ENCODE peak calls at places on chromosomes 3 and 15, in ten cellular contexts. C is Panc1, E is cardiac muscle cell, V is lung, P is osteoblast, G is breast epithelium, W is tibial nerve, Z is A549, A is choroid plexus epithelial cell, O is AG09309. H is an unnamed sample.

GRCh38 chr3:57696861-57697321 is 4.0 kb upstream of the DENND6A start:
- DNase-seq in C (no peak), E (no peak), V (no peak), P (peak; percentile 66), G (no peak), W (no peak), Z (no peak), A (no peak), O (peak; percentile 23), H (peak; percentile 57)

GRCh38 chr3:48556796-48557626 is at the start of gene PFKFB4:
- DNase-seq in C (peak; percentile 95), E (peak; percentile 99), V (peak; percentile 99), P (peak; percentile 100), G (peak; percentile 99), W (peak; percentile 98), Z (peak; percentile 91), A (peak; percentile 100), O (peak; percentile 95), H (peak; percentile 99)

GRCh38 chr3:148464246-148464645 is 233.5 kb upstream of the AGTR1 start:
- DNase-seq in C (no peak), E (no peak), V (no peak), P (no peak), G (no peak), W (no peak), Z (no peak), A (peak; percentile 33), O (no peak), H (no peak)

GRCh38 chr15:36595625-36596024 is 16.2 kb downstream of the CDIN1 start:
- DNase-seq in C (no peak), E (no peak), V (no peak), P (no peak), G (no peak), W (no peak), Z (no peak), A (no peak), O (no peak), H (no peak)

GRCh38 chr15:31341036-31341435 is 14.4 kb downstream of the KLF13 start:
- DNase-seq in C (no peak), E (no peak), V (no peak), P (peak; percentile 81), G (no peak), W (no peak), Z (no peak), A (no peak), O (no peak), H (no peak)

GRCh38 chr3:33690341-33690740 is 27.7 kb downstream of the CLASP2 start:
- DNase-seq in C (no peak), E (no peak), V (no peak), P (no peak), G (no peak), W (no peak), Z (no peak), A (no peak), O (no peak), H (no peak)

GRCh38 chr3:94092080-94092479 is 29.2 kb downstream of the NSUN3 start:
- DNase-seq in C (no peak), E (no peak), V (no peak), P (no peak), G (no peak), W (no peak), Z (no peak), A (no peak), O (no peak), H (no peak)

GRCh38 chr3:190574473-190574872 is 60.6 kb downstream of the IL1RAP start:
- DNase-seq in C (no peak), E (no peak), V (no peak), P (no peak), G (no peak), W (no peak), Z (no peak), A (no peak), O (no peak), H (no peak)

GRCh38 chr3:39186692-39187151 is 5.7 kb downstream of the XIRP1 start:
- DNase-seq in C (no peak), E (no peak), V (no peak), P (peak; percentile 42), G (no peak), W (no peak), Z (no peak), A (no peak), O (no peak), H (no peak)

DNA sequence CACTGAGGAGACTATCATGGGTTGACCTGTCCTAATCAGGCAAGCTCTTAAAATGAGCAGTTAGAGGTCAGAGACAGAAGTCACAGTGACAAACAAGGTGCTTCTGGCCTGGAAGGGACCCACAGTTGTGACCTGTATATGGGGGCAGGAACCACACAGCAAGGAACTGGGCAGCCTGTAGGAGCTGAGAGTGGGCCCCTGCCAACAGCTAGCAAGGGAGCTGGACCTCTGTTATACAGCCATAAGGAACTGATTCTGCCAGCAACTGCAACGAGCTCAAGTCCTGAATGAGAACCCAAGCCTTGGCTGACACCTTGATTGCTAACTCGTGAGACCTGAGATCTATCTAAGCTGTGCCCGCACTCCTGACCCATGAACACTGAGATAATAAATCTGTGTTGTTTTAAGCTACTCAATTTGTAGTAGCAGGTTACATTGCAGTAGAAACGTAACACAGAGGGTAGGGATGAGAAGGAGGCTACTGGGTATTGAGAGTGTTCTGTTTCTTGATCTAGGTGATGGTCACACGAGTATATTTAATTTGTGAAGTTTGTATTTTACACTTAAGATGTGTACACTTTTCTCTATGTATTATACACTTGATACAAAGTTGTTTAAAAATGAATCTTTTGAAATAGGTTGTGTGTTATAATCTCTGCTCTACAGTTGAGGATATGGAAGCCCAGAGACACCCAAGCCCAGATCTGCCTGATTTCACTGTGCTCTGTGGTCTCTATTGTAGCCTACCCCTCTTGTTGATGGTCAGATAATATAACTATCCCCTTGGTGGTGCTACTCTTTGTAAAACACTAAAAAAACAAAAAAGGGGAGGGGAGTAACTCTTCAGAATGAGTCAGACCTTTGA is 44.6 kb upstream of the MAGI1 start:
- DNase-seq in C (no peak), E (peak; percentile 2), V (no peak), P (peak; percentile 11), G (no peak), W (no peak), Z (no peak), A (no peak), O (no peak), H (no peak)
- TF ChIP-seq CTCF in C (no peak), E (no peak), V (no peak), P (no peak), G (no peak), W (no peak), Z (no peak), A (no peak), O (no peak), H (no peak)

GRCh38 chr15:55912982-55913381 is 80.4 kb downstream of the NEDD4 start:
- DNase-seq in C (no peak), E (no peak), V (no peak), P (no peak), G (no peak), W (no peak), Z (no peak), A (peak; percentile 34), O (no peak), H (no peak)
- H3K4me3 ChIP-seq in C (peak overlapping the region; percentile 6), E (no peak overlapping the region), V (no peak overlapping the region), P (peak overlapping the region; percentile 67), G (no peak overlapping the region), W (no peak overlapping the region), Z (peak overlapping the region; percentile 47), A (peak overlapping the region; percentile 59), O (peak overlapping the region; percentile 29), H (peak overlapping the region; percentile 3)

GRCh38 chr3:14118400-14119165 is 6.1 kb downstream of the CHCHD4 start:
- DNase-seq in C (no peak), E (no peak), V (no peak), P (no peak), G (no peak), W (no peak), Z (no peak), A (peak; percentile 93), O (no peak), H (no peak)

GRCh38 chr3:14119166-14119510 is 5.5 kb downstream of the CHCHD4 start:
- DNase-seq in C (no peak), E (no peak), V (no peak), P (no peak), G (no peak), W (no peak), Z (no peak), A (peak; percentile 21), O (no peak), H (no peak)

GRCh38 chr3:14110699-14111098 is 14.0 kb downstream of the CHCHD4 start:
- DNase-seq in C (no peak), E (no peak), V (no peak), P (no peak), G (no peak), W (no peak), Z (no peak), A (no peak), O (no peak), H (no peak)

GRCh38 chr3:14117468-14118399 is 6.9 kb downstream of the CHCHD4 start:
- DNase-seq in C (no peak), E (no peak), V (peak; percentile 25), P (no peak), G (no peak), W (no peak), Z (no peak), A (no peak), O (no peak), H (no peak)

GRCh38 chr3:14113964-14114667 is 10.6 kb downstream of the CHCHD4 start:
- DNase-seq in C (no peak), E (no peak), V (no peak), P (no peak), G (no peak), W (no peak), Z (no peak), A (peak; percentile 46), O (no peak), H (no peak)
- TF ChIP-seq CTCF in C (peak; percentile 18), E (no peak), V (no peak), P (peak; percentile 36), G (no peak), W (no peak), Z (no peak), A (peak; percentile 64), O (no peak), H (peak; percentile 12)

DNA sequence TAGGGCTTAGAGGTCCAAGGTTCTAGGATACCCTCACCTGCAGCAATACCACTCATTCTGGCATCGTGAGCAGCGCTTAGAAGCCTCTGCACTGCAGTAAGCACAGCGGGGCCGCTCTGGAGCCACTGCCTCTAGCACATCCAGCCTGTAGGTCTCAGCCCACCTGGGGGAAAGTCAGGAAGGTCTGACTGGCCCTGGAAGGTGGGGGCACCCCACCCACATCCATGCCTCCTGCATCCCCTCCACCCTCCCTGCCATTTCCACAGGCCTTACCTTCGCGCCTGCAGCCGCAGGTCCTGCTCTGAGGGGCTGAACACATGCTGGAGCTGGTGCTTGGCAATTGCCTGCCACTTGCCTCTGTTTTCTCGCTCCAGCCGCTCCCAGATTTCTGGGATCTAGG is 901 bp upstream of the RASSF1 start:
- DNase-seq in C (no peak), E (no peak), V (no peak), P (no peak), G (no peak), W (no peak), Z (no peak), A (no peak), O (no peak), H (no peak)
- H3K4me3 ChIP-seq in C (no peak overlapping the region), E (no peak overlapping the region), V (peak overlapping the region; percentile 40), P (peak overlapping the region; percentile 77), G (peak overlapping the region; percentile 90), W (peak overlapping the region; percentile 68), Z (no peak overlapping the region), A (peak overlapping the region; percentile 65), O (peak overlapping the region; percentile 61), H (peak overlapping the region; percentile 70)

GRCh38 chr3:42749753-42750231 is 23.3 kb downstream of the CCDC13 start:
- DNase-seq in C (no peak), E (peak; percentile 40), V (no peak), P (no peak), G (no peak), W (no peak), Z (peak; percentile 28), A (peak; percentile 43), O (no peak), H (peak; percentile 24)
- TF ChIP-seq CTCF in C (peak; percentile 51), E (peak; percentile 51), V (peak; percentile 4), P (peak; percentile 65), G (no peak), W (peak; percentile 40), Z (peak; percentile 25), A (peak; percentile 76), O (peak; percentile 68), H (peak; percentile 57)